ENCODE peak calls at places on chromosomes 2 and 18, in six cellular contexts. Q is mesenchymal stem cell, J is body of pancreas, K is transverse colon, I is gastrocnemius medialis, F is left ventricle myocardium inferior. D is an unnamed sample.

GRCh38 chr2:65256088-65256487 is 28.5 kb downstream of the ACTR2 start:
- DNase-seq in K (no peak), Q (no peak), I (no peak), J (no peak), F (no peak), D (no peak)

GRCh38 chr18:7017013-7017412 is 100.6 kb downstream of the LAMA1 start:
- DNase-seq in J (no peak), I (no peak), Q (no peak), F (no peak), K (no peak), D (no peak)

GRCh38 chr2:70091364-70091763 is 4.1 kb downstream of the PCBP1 start:
- DNase-seq in K (no peak), I (no peak), Q (no peak), J (no peak), F (no peak), D (no peak)

GRCh38 chr2:169620509-169620908 is 36.4 kb downstream of the PPIG start:
- DNase-seq in I (no peak), Q (no peak), J (no peak), F (no peak), K (no peak), D (no peak)

GRCh38 chr2:40543381-40543780 is 91.5 kb upstream of the SLC8A1 start:
- DNase-seq in Q (no peak), F (no peak), I (no peak), K (no peak), J (no peak), D (no peak)

GRCh38 chr2:215931256-215931903 is 82.0 kb downstream of the MREG start:
- DNase-seq in F (peak; percentile 20), K (peak; percentile 58), J (peak; percentile 53), I (peak; percentile 20), Q (peak; percentile 84), D (peak; percentile 90)

GRCh38 chr2:5691659-5692529 is at the start of gene SOX11:
- DNase-seq in I (no peak), F (peak; percentile 54), J (no peak), K (peak; percentile 39), Q (peak; percentile 95), D (peak; percentile 99)

GRCh38 chr2:142330458-142330857 is 199.6 kb upstream of the LRP1B start:
- DNase-seq in Q (no peak), J (no peak), F (no peak), K (no peak), I (no peak), D (no peak)

GRCh38 chr2:234687718-234688475 is 191.0 kb upstream of the ARL4C start:
- DNase-seq in K (no peak), F (no peak), Q (no peak), I (no peak), J (no peak), D (no peak)

GRCh38 chr18:26963292-26963691 is 97.8 kb upstream of the AQP4 start:
- DNase-seq in J (no peak), Q (no peak), I (no peak), F (no peak), K (no peak), D (peak; percentile 28)

GRCh38 chr18:44678725-44679055 is 2.0 kb upstream of the SETBP1 start:
- DNase-seq in F (no peak), I (no peak), K (no peak), Q (no peak), J (no peak), D (no peak)

GRCh38 chr2:189149981-189150380 is 29.6 kb downstream of the COL5A2 start:
- DNase-seq in I (no peak), Q (peak; percentile 89), J (no peak), K (no peak), F (no peak), D (peak; percentile 57)

GRCh38 chr18:9742588-9743131 is 34.6 kb downstream of the RAB31 start:
- DNase-seq in Q (peak; percentile 87), F (no peak), J (no peak), K (no peak), I (no peak), D (peak; percentile 52)
- H3K27ac ChIP-seq in Q (peak overlapping the region; percentile 52), F (peak overlapping the region; percentile 47), J (no peak overlapping the region), K (peak overlapping the region; percentile 18), I (peak overlapping the region; percentile 17), D (no peak overlapping the region)

GRCh38 chr18:2900742-2901404 is 54.1 kb downstream of the EMILIN2 start:
- DNase-seq in I (no peak), Q (no peak), K (no peak), J (no peak), F (no peak), D (no peak)

GRCh38 chr18:2898131-2898640 is 51.4 kb downstream of the EMILIN2 start:
- DNase-seq in Q (no peak), J (no peak), F (no peak), K (no peak), I (no peak), D (no peak)

GRCh38 chr18:2902327-2902726 is 55.5 kb downstream of the EMILIN2 start:
- DNase-seq in Q (no peak), J (no peak), F (no peak), I (no peak), K (no peak), D (no peak)

GRCh38 chr18:2903006-2903405 is 56.2 kb downstream of the EMILIN2 start:
- DNase-seq in I (peak; percentile 29), F (peak; percentile 74), Q (peak; percentile 32), K (peak; percentile 34), J (no peak), D (peak; percentile 85)

DNA sequence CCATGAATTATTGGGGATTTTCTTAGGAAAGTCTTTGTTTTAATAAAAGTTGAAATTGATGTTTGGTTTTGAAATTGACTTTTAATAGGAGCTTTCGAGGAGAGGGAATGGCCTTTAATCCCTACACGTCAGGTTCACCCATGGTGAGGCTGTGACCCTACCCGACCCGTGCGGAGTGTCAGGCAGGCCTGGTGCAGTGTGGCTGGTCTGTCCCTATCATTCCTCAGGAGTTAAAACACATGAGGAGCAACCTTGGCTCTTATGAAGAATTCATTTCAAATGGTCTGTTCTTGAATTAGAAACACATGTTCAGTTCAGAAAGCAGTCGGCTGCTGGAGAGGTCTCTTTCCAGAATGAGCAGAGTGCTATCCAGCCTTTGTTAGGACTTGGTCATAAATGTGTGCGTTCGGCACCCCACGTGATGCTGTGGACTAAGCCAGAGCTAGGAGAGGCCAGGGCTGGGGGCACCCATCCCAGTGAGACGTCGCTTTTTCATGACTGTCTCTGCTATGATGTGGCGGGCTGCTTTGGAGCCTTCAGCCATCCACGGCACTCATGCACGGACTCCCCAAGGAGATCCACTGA is 54.7 kb downstream of the EMILIN2 start:
- DNase-seq in F (no peak), J (no peak), Q (no peak), I (no peak), K (no peak), D (no peak)
- H3K4me3 ChIP-seq in F (no peak overlapping the region), J (no peak overlapping the region), Q (no peak overlapping the region), I (no peak overlapping the region), K (no peak overlapping the region), D (no peak overlapping the region)

DNA sequence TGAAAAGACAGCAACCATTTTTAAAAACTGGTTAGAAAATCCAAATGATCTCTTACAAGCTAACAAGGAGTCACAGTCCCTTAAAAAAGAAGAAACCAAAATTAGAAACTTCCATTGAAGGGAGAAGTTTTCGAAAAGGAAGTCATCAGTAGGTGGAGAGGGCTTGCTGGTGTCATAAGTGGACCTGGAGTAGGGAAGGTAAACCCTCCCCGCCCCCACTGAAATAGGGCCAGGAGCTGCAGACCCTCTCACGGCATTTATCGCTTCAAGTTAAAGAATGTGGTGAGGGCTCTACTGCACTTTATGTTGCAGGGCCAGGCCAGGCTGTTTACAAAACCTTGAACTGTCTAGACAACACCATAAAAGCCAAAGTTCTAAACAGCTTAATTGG is 2.9 kb downstream of the HOXD11 start:
- DNase-seq in Q (no peak), I (no peak), F (no peak), J (no peak), K (no peak), D (no peak)
- H3K27ac ChIP-seq in Q (no peak overlapping the region), I (no peak overlapping the region), F (no peak overlapping the region), J (no peak overlapping the region), K (peak overlapping the region; percentile 73), D (no peak overlapping the region)

GRCh38 chr18:24398515-24398914 is 891 bp upstream of the OSBPL1A start:
- DNase-seq in Q (peak; percentile 65), I (no peak), F (no peak), K (peak; percentile 11), J (no peak), D (no peak)

GRCh38 chr18:24395049-24395780 is 2.4 kb downstream of the OSBPL1A start:
- DNase-seq in K (no peak), Q (peak; percentile 17), F (no peak), J (no peak), I (no peak), D (no peak)

GRCh38 chr18:24397694-24398365 is at the start of gene OSBPL1A:
- DNase-seq in F (peak; percentile 95), Q (peak; percentile 94), I (peak; percentile 73), J (peak; percentile 96), K (peak; percentile 96), D (peak; percentile 98)

GRCh38 chr18:24397131-24397693 is 412 bp downstream of the OSBPL1A start:
- DNase-seq in J (peak; percentile 37), I (peak; percentile 50), F (no peak), K (peak; percentile 67), Q (peak; percentile 91), D (peak; percentile 56)

DNA sequence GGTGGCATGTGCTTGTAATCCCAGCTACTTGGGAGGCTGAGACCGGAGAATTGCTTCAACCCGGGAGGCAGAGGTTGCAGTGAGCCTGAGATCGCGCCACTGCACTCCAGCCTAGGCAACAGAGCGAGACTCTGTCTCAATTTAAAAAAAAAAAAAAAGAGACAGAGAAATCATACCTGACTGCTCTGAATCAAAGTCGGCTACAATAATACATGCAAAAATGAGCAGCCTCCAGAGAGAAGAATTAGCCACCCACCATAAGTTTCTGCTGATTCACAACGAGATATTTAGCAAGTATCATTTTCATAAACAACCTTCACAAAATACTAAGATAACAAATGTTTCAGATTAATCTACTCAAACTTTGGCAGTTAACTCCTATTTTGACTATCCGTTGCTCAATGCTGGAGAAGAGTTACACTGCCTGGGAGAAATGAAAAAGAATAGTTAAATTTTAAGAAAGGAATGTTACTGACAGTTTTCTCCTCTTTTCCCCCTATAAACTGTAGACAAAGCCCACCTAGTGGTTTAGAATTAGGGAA is 1.5 kb downstream of the OSBPL1A start:
- DNase-seq in J (no peak), Q (no peak), K (no peak), F (no peak), I (no peak), D (no peak)
- H3K4me3 ChIP-seq in J (no peak overlapping the region), Q (no peak overlapping the region), K (no peak overlapping the region), F (no peak overlapping the region), I (no peak overlapping the region), D (no peak overlapping the region)